ENCODE peak calls at places on chromosomes 16 and 17, in seven cellular contexts. One of them, this sample, is unnamed.

GRCh38 chr17:2068589-2069051 is 13.7 kb downstream of the HIC1 start:
- DNase-seq in non-pigmented ciliary epithelial cell: no peak
- DNase-seq in CD8-positive, alpha-beta memory T cell: no peak
- DNase-seq in NCI-H774: no peak
- DNase-seq in activated T-cell treated with anti-CD3 and anti-CD28 coated beads for 1 hour: no peak
- DNase-seq in stimulated activated CD4-positive, alpha-beta T cell treated with anti-CD3 and anti-CD28 coated beads, Interleukin-15, amount 100 ng/mL, for 48 hours: no peak
- DNase-seq in NCI-H1417 treated with DMSO at 0.1 percent for 48 hours: no peak
- DNase-seq in this sample: peak; percentile 34

GRCh38 chr17:80367510-80367909 is 47.5 kb upstream of the ENDOV start:
- DNase-seq in NCI-H1417 treated with DMSO at 0.1 percent for 48 hours: no peak
- DNase-seq in CD8-positive, alpha-beta memory T cell: no peak
- DNase-seq in non-pigmented ciliary epithelial cell: no peak
- DNase-seq in NCI-H774: no peak
- DNase-seq in stimulated activated CD4-positive, alpha-beta T cell treated with anti-CD3 and anti-CD28 coated beads, Interleukin-15, amount 100 ng/mL, for 48 hours: no peak
- DNase-seq in activated T-cell treated with anti-CD3 and anti-CD28 coated beads for 1 hour: no peak
- DNase-seq in this sample: no peak

GRCh38 chr16:16991711-16992110 is 479.0 kb downstream of the XYLT1 start:
- DNase-seq in NCI-H774: no peak
- DNase-seq in non-pigmented ciliary epithelial cell: no peak
- DNase-seq in stimulated activated CD4-positive, alpha-beta T cell treated with anti-CD3 and anti-CD28 coated beads, Interleukin-15, amount 100 ng/mL, for 48 hours: no peak
- DNase-seq in NCI-H1417 treated with DMSO at 0.1 percent for 48 hours: no peak
- DNase-seq in activated T-cell treated with anti-CD3 and anti-CD28 coated beads for 1 hour: no peak
- DNase-seq in CD8-positive, alpha-beta memory T cell: no peak
- DNase-seq in this sample: no peak

GRCh38 chr17:68197997-68198930 is 49.6 kb upstream of the AMZ2 start:
- DNase-seq in NCI-H774: no peak
- DNase-seq in CD8-positive, alpha-beta memory T cell: no peak
- DNase-seq in activated T-cell treated with anti-CD3 and anti-CD28 coated beads for 1 hour: no peak
- DNase-seq in stimulated activated CD4-positive, alpha-beta T cell treated with anti-CD3 and anti-CD28 coated beads, Interleukin-15, amount 100 ng/mL, for 48 hours: no peak
- DNase-seq in NCI-H1417 treated with DMSO at 0.1 percent for 48 hours: no peak
- DNase-seq in non-pigmented ciliary epithelial cell: no peak
- DNase-seq in this sample: no peak

GRCh38 chr17:63928966-63929695 is 3.0 kb downstream of the CD79B start:
- DNase-seq in stimulated activated CD4-positive, alpha-beta T cell treated with anti-CD3 and anti-CD28 coated beads, Interleukin-15, amount 100 ng/mL, for 48 hours: no peak
- DNase-seq in activated T-cell treated with anti-CD3 and anti-CD28 coated beads for 1 hour: no peak
- DNase-seq in non-pigmented ciliary epithelial cell: no peak
- DNase-seq in NCI-H1417 treated with DMSO at 0.1 percent for 48 hours: no peak
- DNase-seq in NCI-H774: no peak
- DNase-seq in CD8-positive, alpha-beta memory T cell: no peak
- DNase-seq in this sample: no peak

GRCh38 chr17:49508061-49508865 is 13.2 kb downstream of the NGFR start:
- DNase-seq in activated T-cell treated with anti-CD3 and anti-CD28 coated beads for 1 hour: no peak
- DNase-seq in NCI-H774: no peak
- DNase-seq in stimulated activated CD4-positive, alpha-beta T cell treated with anti-CD3 and anti-CD28 coated beads, Interleukin-15, amount 100 ng/mL, for 48 hours: no peak
- DNase-seq in non-pigmented ciliary epithelial cell: no peak
- DNase-seq in CD8-positive, alpha-beta memory T cell: no peak
- DNase-seq in NCI-H1417 treated with DMSO at 0.1 percent for 48 hours: no peak
- DNase-seq in this sample: peak; percentile 64

GRCh38 chr16:46929378-46930332 is 43.8 kb downstream of the DNAJA2 start:
- DNase-seq in NCI-H1417 treated with DMSO at 0.1 percent for 48 hours: no peak
- DNase-seq in CD8-positive, alpha-beta memory T cell: peak; percentile 45
- DNase-seq in activated T-cell treated with anti-CD3 and anti-CD28 coated beads for 1 hour: peak; percentile 50
- DNase-seq in stimulated activated CD4-positive, alpha-beta T cell treated with anti-CD3 and anti-CD28 coated beads, Interleukin-15, amount 100 ng/mL, for 48 hours: peak; percentile 51
- DNase-seq in NCI-H774: peak; percentile 31
- DNase-seq in non-pigmented ciliary epithelial cell: peak; percentile 6
- DNase-seq in this sample: peak; percentile 16

GRCh38 chr17:33049781-33050414 is 58.3 kb downstream of the SPACA3 start:
- DNase-seq in activated T-cell treated with anti-CD3 and anti-CD28 coated beads for 1 hour: peak; percentile 27
- DNase-seq in NCI-H1417 treated with DMSO at 0.1 percent for 48 hours: no peak
- DNase-seq in stimulated activated CD4-positive, alpha-beta T cell treated with anti-CD3 and anti-CD28 coated beads, Interleukin-15, amount 100 ng/mL, for 48 hours: peak; percentile 21
- DNase-seq in CD8-positive, alpha-beta memory T cell: peak; percentile 23
- DNase-seq in NCI-H774: no peak
- DNase-seq in non-pigmented ciliary epithelial cell: peak; percentile 3
- DNase-seq in this sample: peak; percentile 6

GRCh38 chr17:42647778-42648177 is 11.3 kb upstream of the TUBG2 start:
- DNase-seq in non-pigmented ciliary epithelial cell: no peak
- DNase-seq in NCI-H1417 treated with DMSO at 0.1 percent for 48 hours: no peak
- DNase-seq in NCI-H774: no peak
- DNase-seq in stimulated activated CD4-positive, alpha-beta T cell treated with anti-CD3 and anti-CD28 coated beads, Interleukin-15, amount 100 ng/mL, for 48 hours: no peak
- DNase-seq in CD8-positive, alpha-beta memory T cell: no peak
- DNase-seq in activated T-cell treated with anti-CD3 and anti-CD28 coated beads for 1 hour: no peak
- DNase-seq in this sample: no peak

GRCh38 chr17:57868007-57868774 is 18.3 kb upstream of the MRPS23 start:
- DNase-seq in NCI-H774: no peak
- DNase-seq in non-pigmented ciliary epithelial cell: no peak
- DNase-seq in NCI-H1417 treated with DMSO at 0.1 percent for 48 hours: no peak
- DNase-seq in stimulated activated CD4-positive, alpha-beta T cell treated with anti-CD3 and anti-CD28 coated beads, Interleukin-15, amount 100 ng/mL, for 48 hours: no peak
- DNase-seq in activated T-cell treated with anti-CD3 and anti-CD28 coated beads for 1 hour: no peak
- DNase-seq in CD8-positive, alpha-beta memory T cell: no peak
- DNase-seq in this sample: no peak

GRCh38 chr17:82858376-82859126 is 18.7 kb upstream of the ZNF750 start:
- DNase-seq in activated T-cell treated with anti-CD3 and anti-CD28 coated beads for 1 hour: no peak
- DNase-seq in non-pigmented ciliary epithelial cell: no peak
- DNase-seq in stimulated activated CD4-positive, alpha-beta T cell treated with anti-CD3 and anti-CD28 coated beads, Interleukin-15, amount 100 ng/mL, for 48 hours: no peak
- DNase-seq in NCI-H774: no peak
- DNase-seq in NCI-H1417 treated with DMSO at 0.1 percent for 48 hours: no peak
- DNase-seq in CD8-positive, alpha-beta memory T cell: peak; percentile 31
- DNase-seq in this sample: no peak

GRCh38 chr17:50905460-50905803 is 39.3 kb upstream of the TOB1 start:
- DNase-seq in stimulated activated CD4-positive, alpha-beta T cell treated with anti-CD3 and anti-CD28 coated beads, Interleukin-15, amount 100 ng/mL, for 48 hours: no peak
- DNase-seq in non-pigmented ciliary epithelial cell: no peak
- DNase-seq in CD8-positive, alpha-beta memory T cell: no peak
- DNase-seq in activated T-cell treated with anti-CD3 and anti-CD28 coated beads for 1 hour: no peak
- DNase-seq in NCI-H774: peak; percentile 31
- DNase-seq in NCI-H1417 treated with DMSO at 0.1 percent for 48 hours: peak; percentile 35
- DNase-seq in this sample: peak; percentile 83

GRCh38 chr17:80980397-80981061 is 11.1 kb upstream of the CHMP6 start:
- DNase-seq in stimulated activated CD4-positive, alpha-beta T cell treated with anti-CD3 and anti-CD28 coated beads, Interleukin-15, amount 100 ng/mL, for 48 hours: no peak
- DNase-seq in NCI-H774: no peak
- DNase-seq in NCI-H1417 treated with DMSO at 0.1 percent for 48 hours: no peak
- DNase-seq in activated T-cell treated with anti-CD3 and anti-CD28 coated beads for 1 hour: no peak
- DNase-seq in CD8-positive, alpha-beta memory T cell: no peak
- DNase-seq in non-pigmented ciliary epithelial cell: no peak
- DNase-seq in this sample: no peak

GRCh38 chr16:22635345-22635744 is 124.7 kb downstream of the NPIPB5 start:
- DNase-seq in NCI-H1417 treated with DMSO at 0.1 percent for 48 hours: no peak
- DNase-seq in activated T-cell treated with anti-CD3 and anti-CD28 coated beads for 1 hour: no peak
- DNase-seq in NCI-H774: no peak
- DNase-seq in non-pigmented ciliary epithelial cell: no peak
- DNase-seq in CD8-positive, alpha-beta memory T cell: no peak
- DNase-seq in stimulated activated CD4-positive, alpha-beta T cell treated with anti-CD3 and anti-CD28 coated beads, Interleukin-15, amount 100 ng/mL, for 48 hours: no peak
- DNase-seq in this sample: no peak

GRCh38 chr16:52603015-52603414 is 56.1 kb upstream of the TOX3 start:
- DNase-seq in NCI-H1417 treated with DMSO at 0.1 percent for 48 hours: no peak
- DNase-seq in stimulated activated CD4-positive, alpha-beta T cell treated with anti-CD3 and anti-CD28 coated beads, Interleukin-15, amount 100 ng/mL, for 48 hours: no peak
- DNase-seq in CD8-positive, alpha-beta memory T cell: no peak
- DNase-seq in NCI-H774: no peak
- DNase-seq in activated T-cell treated with anti-CD3 and anti-CD28 coated beads for 1 hour: no peak
- DNase-seq in non-pigmented ciliary epithelial cell: no peak
- DNase-seq in this sample: no peak

GRCh38 chr17:43312011-43312410 is 78.2 kb upstream of the RNU2-1 start:
- DNase-seq in NCI-H1417 treated with DMSO at 0.1 percent for 48 hours: no peak
- DNase-seq in CD8-positive, alpha-beta memory T cell: no peak
- DNase-seq in activated T-cell treated with anti-CD3 and anti-CD28 coated beads for 1 hour: no peak
- DNase-seq in NCI-H774: no peak
- DNase-seq in non-pigmented ciliary epithelial cell: no peak
- DNase-seq in stimulated activated CD4-positive, alpha-beta T cell treated with anti-CD3 and anti-CD28 coated beads, Interleukin-15, amount 100 ng/mL, for 48 hours: no peak
- DNase-seq in this sample: no peak

GRCh38 chr17:80990921-80991644 is 558 bp upstream of the CHMP6 start:
- DNase-seq in NCI-H774: no peak
- DNase-seq in activated T-cell treated with anti-CD3 and anti-CD28 coated beads for 1 hour: no peak
- DNase-seq in non-pigmented ciliary epithelial cell: no peak
- DNase-seq in stimulated activated CD4-positive, alpha-beta T cell treated with anti-CD3 and anti-CD28 coated beads, Interleukin-15, amount 100 ng/mL, for 48 hours: no peak
- DNase-seq in NCI-H1417 treated with DMSO at 0.1 percent for 48 hours: no peak
- DNase-seq in CD8-positive, alpha-beta memory T cell: no peak
- DNase-seq in this sample: no peak

GRCh38 chr17:16975266-16975651 is 3.3 kb upstream of the TNFRSF13B start:
- DNase-seq in activated T-cell treated with anti-CD3 and anti-CD28 coated beads for 1 hour: no peak
- DNase-seq in CD8-positive, alpha-beta memory T cell: no peak
- DNase-seq in NCI-H774: no peak
- DNase-seq in non-pigmented ciliary epithelial cell: no peak
- DNase-seq in NCI-H1417 treated with DMSO at 0.1 percent for 48 hours: no peak
- DNase-seq in stimulated activated CD4-positive, alpha-beta T cell treated with anti-CD3 and anti-CD28 coated beads, Interleukin-15, amount 100 ng/mL, for 48 hours: no peak
- DNase-seq in this sample: no peak

GRCh38 chr16:8963010-8963824 is 489 bp downstream of the USP7 start:
- DNase-seq in NCI-H1417 treated with DMSO at 0.1 percent for 48 hours: no peak
- DNase-seq in CD8-positive, alpha-beta memory T cell: no peak
- DNase-seq in non-pigmented ciliary epithelial cell: no peak
- DNase-seq in NCI-H774: peak; percentile 2
- DNase-seq in stimulated activated CD4-positive, alpha-beta T cell treated with anti-CD3 and anti-CD28 coated beads, Interleukin-15, amount 100 ng/mL, for 48 hours: no peak
- DNase-seq in activated T-cell treated with anti-CD3 and anti-CD28 coated beads for 1 hour: no peak
- DNase-seq in this sample: peak; percentile 47

GRCh38 chr17:3755335-3756030 is 31.8 kb downstream of the HASPIN start:
- DNase-seq in CD8-positive, alpha-beta memory T cell: no peak
- DNase-seq in activated T-cell treated with anti-CD3 and anti-CD28 coated beads for 1 hour: no peak
- DNase-seq in stimulated activated CD4-positive, alpha-beta T cell treated with anti-CD3 and anti-CD28 coated beads, Interleukin-15, amount 100 ng/mL, for 48 hours: no peak
- DNase-seq in NCI-H774: no peak
- DNase-seq in NCI-H1417 treated with DMSO at 0.1 percent for 48 hours: no peak
- DNase-seq in non-pigmented ciliary epithelial cell: no peak
- DNase-seq in this sample: peak; percentile 40

GRCh38 chr17:77774182-77774581 is 184.3 kb upstream of the TNRC6C start:
- DNase-seq in NCI-H774: no peak
- DNase-seq in stimulated activated CD4-positive, alpha-beta T cell treated with anti-CD3 and anti-CD28 coated beads, Interleukin-15, amount 100 ng/mL, for 48 hours: no peak
- DNase-seq in CD8-positive, alpha-beta memory T cell: no peak
- DNase-seq in NCI-H1417 treated with DMSO at 0.1 percent for 48 hours: no peak
- DNase-seq in non-pigmented ciliary epithelial cell: no peak
- DNase-seq in activated T-cell treated with anti-CD3 and anti-CD28 coated beads for 1 hour: no peak
- DNase-seq in this sample: no peak

GRCh38 chr16:3152273-3153076 is 17.6 kb downstream of the ZNF213 start:
- DNase-seq in CD8-positive, alpha-beta memory T cell: peak; percentile 47
- DNase-seq in NCI-H1417 treated with DMSO at 0.1 percent for 48 hours: peak; percentile 60
- DNase-seq in stimulated activated CD4-positive, alpha-beta T cell treated with anti-CD3 and anti-CD28 coated beads, Interleukin-15, amount 100 ng/mL, for 48 hours: peak; percentile 84
- DNase-seq in activated T-cell treated with anti-CD3 and anti-CD28 coated beads for 1 hour: peak; percentile 51
- DNase-seq in NCI-H774: peak; percentile 86
- DNase-seq in non-pigmented ciliary epithelial cell: no peak
- DNase-seq in this sample: peak; percentile 96

GRCh38 chr16:9033125-9033830 is 58.2 kb upstream of the HAPSTR1 start:
- DNase-seq in CD8-positive, alpha-beta memory T cell: no peak
- DNase-seq in stimulated activated CD4-positive, alpha-beta T cell treated with anti-CD3 and anti-CD28 coated beads, Interleukin-15, amount 100 ng/mL, for 48 hours: no peak
- DNase-seq in NCI-H1417 treated with DMSO at 0.1 percent for 48 hours: no peak
- DNase-seq in NCI-H774: no peak
- DNase-seq in activated T-cell treated with anti-CD3 and anti-CD28 coated beads for 1 hour: no peak
- DNase-seq in non-pigmented ciliary epithelial cell: no peak
- DNase-seq in this sample: peak; percentile 57

GRCh38 chr17:78789663-78790181 is 7.6 kb upstream of the CYTH1 start:
- DNase-seq in NCI-H1417 treated with DMSO at 0.1 percent for 48 hours: no peak
- DNase-seq in NCI-H774: peak; percentile 80
- DNase-seq in CD8-positive, alpha-beta memory T cell: no peak
- DNase-seq in activated T-cell treated with anti-CD3 and anti-CD28 coated beads for 1 hour: peak; percentile 58
- DNase-seq in stimulated activated CD4-positive, alpha-beta T cell treated with anti-CD3 and anti-CD28 coated beads, Interleukin-15, amount 100 ng/mL, for 48 hours: no peak
- DNase-seq in non-pigmented ciliary epithelial cell: peak; percentile 27
- DNase-seq in this sample: no peak

GRCh38 chr16:12295395-12295794 is 318.9 kb downstream of the SNX29 start:
- DNase-seq in CD8-positive, alpha-beta memory T cell: no peak
- DNase-seq in activated T-cell treated with anti-CD3 and anti-CD28 coated beads for 1 hour: no peak
- DNase-seq in NCI-H1417 treated with DMSO at 0.1 percent for 48 hours: no peak
- DNase-seq in stimulated activated CD4-positive, alpha-beta T cell treated with anti-CD3 and anti-CD28 coated beads, Interleukin-15, amount 100 ng/mL, for 48 hours: no peak
- DNase-seq in NCI-H774: no peak
- DNase-seq in non-pigmented ciliary epithelial cell: no peak
- DNase-seq in this sample: no peak

GRCh38 chr17:61354895-61355294 is 44.7 kb upstream of the TBX2 start:
- DNase-seq in NCI-H1417 treated with DMSO at 0.1 percent for 48 hours: no peak
- DNase-seq in NCI-H774: no peak
- DNase-seq in CD8-positive, alpha-beta memory T cell: no peak
- DNase-seq in non-pigmented ciliary epithelial cell: no peak
- DNase-seq in stimulated activated CD4-positive, alpha-beta T cell treated with anti-CD3 and anti-CD28 coated beads, Interleukin-15, amount 100 ng/mL, for 48 hours: no peak
- DNase-seq in activated T-cell treated with anti-CD3 and anti-CD28 coated beads for 1 hour: no peak
- DNase-seq in this sample: no peak

GRCh38 chr16:27718767-27719445 is 169.0 kb downstream of the KATNIP start:
- DNase-seq in CD8-positive, alpha-beta memory T cell: no peak
- DNase-seq in stimulated activated CD4-positive, alpha-beta T cell treated with anti-CD3 and anti-CD28 coated beads, Interleukin-15, amount 100 ng/mL, for 48 hours: no peak
- DNase-seq in non-pigmented ciliary epithelial cell: no peak
- DNase-seq in NCI-H1417 treated with DMSO at 0.1 percent for 48 hours: no peak
- DNase-seq in NCI-H774: no peak
- DNase-seq in activated T-cell treated with anti-CD3 and anti-CD28 coated beads for 1 hour: no peak
- DNase-seq in this sample: no peak

GRCh38 chr16:1108299-1109252 is 12.5 kb upstream of the C1QTNF8 start:
- DNase-seq in activated T-cell treated with anti-CD3 and anti-CD28 coated beads for 1 hour: no peak
- DNase-seq in stimulated activated CD4-positive, alpha-beta T cell treated with anti-CD3 and anti-CD28 coated beads, Interleukin-15, amount 100 ng/mL, for 48 hours: no peak
- DNase-seq in non-pigmented ciliary epithelial cell: no peak
- DNase-seq in NCI-H1417 treated with DMSO at 0.1 percent for 48 hours: no peak
- DNase-seq in CD8-positive, alpha-beta memory T cell: no peak
- DNase-seq in NCI-H774: no peak
- DNase-seq in this sample: peak; percentile 19

GRCh38 chr17:19338031-19338990 is 24.2 kb downstream of the B9D1 start:
- DNase-seq in CD8-positive, alpha-beta memory T cell: peak; percentile 45
- DNase-seq in non-pigmented ciliary epithelial cell: no peak
- DNase-seq in stimulated activated CD4-positive, alpha-beta T cell treated with anti-CD3 and anti-CD28 coated beads, Interleukin-15, amount 100 ng/mL, for 48 hours: peak; percentile 51
- DNase-seq in NCI-H1417 treated with DMSO at 0.1 percent for 48 hours: no peak
- DNase-seq in activated T-cell treated with anti-CD3 and anti-CD28 coated beads for 1 hour: peak; percentile 53
- DNase-seq in NCI-H774: no peak
- DNase-seq in this sample: peak; percentile 29

GRCh38 chr17:82583720-82584234 is 64.2 kb downstream of the FOXK2 start:
- DNase-seq in CD8-positive, alpha-beta memory T cell: no peak
- DNase-seq in stimulated activated CD4-positive, alpha-beta T cell treated with anti-CD3 and anti-CD28 coated beads, Interleukin-15, amount 100 ng/mL, for 48 hours: peak; percentile 56
- DNase-seq in non-pigmented ciliary epithelial cell: no peak
- DNase-seq in activated T-cell treated with anti-CD3 and anti-CD28 coated beads for 1 hour: no peak
- DNase-seq in NCI-H774: no peak
- DNase-seq in NCI-H1417 treated with DMSO at 0.1 percent for 48 hours: no peak
- DNase-seq in this sample: no peak

GRCh38 chr17:2703181-2703580 is 8.4 kb downstream of the CLUH start:
- DNase-seq in stimulated activated CD4-positive, alpha-beta T cell treated with anti-CD3 and anti-CD28 coated beads, Interleukin-15, amount 100 ng/mL, for 48 hours: no peak
- DNase-seq in CD8-positive, alpha-beta memory T cell: no peak
- DNase-seq in activated T-cell treated with anti-CD3 and anti-CD28 coated beads for 1 hour: no peak
- DNase-seq in non-pigmented ciliary epithelial cell: no peak
- DNase-seq in NCI-H774: no peak
- DNase-seq in NCI-H1417 treated with DMSO at 0.1 percent for 48 hours: no peak
- DNase-seq in this sample: no peak

GRCh38 chr16:12907670-12908233 is 6.4 kb downstream of the SHISA9 start:
- DNase-seq in NCI-H1417 treated with DMSO at 0.1 percent for 48 hours: no peak
- DNase-seq in stimulated activated CD4-positive, alpha-beta T cell treated with anti-CD3 and anti-CD28 coated beads, Interleukin-15, amount 100 ng/mL, for 48 hours: no peak
- DNase-seq in NCI-H774: no peak
- DNase-seq in CD8-positive, alpha-beta memory T cell: no peak
- DNase-seq in non-pigmented ciliary epithelial cell: no peak
- DNase-seq in activated T-cell treated with anti-CD3 and anti-CD28 coated beads for 1 hour: no peak
- DNase-seq in this sample: peak; percentile 36

GRCh38 chr16:63530208-63530607 is 1494.0 kb upstream of the CDH8 start:
- DNase-seq in stimulated activated CD4-positive, alpha-beta T cell treated with anti-CD3 and anti-CD28 coated beads, Interleukin-15, amount 100 ng/mL, for 48 hours: no peak
- DNase-seq in NCI-H1417 treated with DMSO at 0.1 percent for 48 hours: no peak
- DNase-seq in NCI-H774: no peak
- DNase-seq in CD8-positive, alpha-beta memory T cell: no peak
- DNase-seq in non-pigmented ciliary epithelial cell: no peak
- DNase-seq in activated T-cell treated with anti-CD3 and anti-CD28 coated beads for 1 hour: no peak
- DNase-seq in this sample: no peak

GRCh38 chr17:79532107-79532790 is 78.6 kb downstream of the RBFOX3 start:
- DNase-seq in NCI-H1417 treated with DMSO at 0.1 percent for 48 hours: no peak
- DNase-seq in CD8-positive, alpha-beta memory T cell: no peak
- DNase-seq in activated T-cell treated with anti-CD3 and anti-CD28 coated beads for 1 hour: no peak
- DNase-seq in NCI-H774: no peak
- DNase-seq in non-pigmented ciliary epithelial cell: no peak
- DNase-seq in stimulated activated CD4-positive, alpha-beta T cell treated with anti-CD3 and anti-CD28 coated beads, Interleukin-15, amount 100 ng/mL, for 48 hours: no peak
- DNase-seq in this sample: no peak

GRCh38 chr16:27759301-27759871 is 209.4 kb downstream of the KATNIP start:
- DNase-seq in stimulated activated CD4-positive, alpha-beta T cell treated with anti-CD3 and anti-CD28 coated beads, Interleukin-15, amount 100 ng/mL, for 48 hours: no peak
- DNase-seq in CD8-positive, alpha-beta memory T cell: no peak
- DNase-seq in non-pigmented ciliary epithelial cell: peak; percentile 65
- DNase-seq in NCI-H774: no peak
- DNase-seq in activated T-cell treated with anti-CD3 and anti-CD28 coated beads for 1 hour: no peak
- DNase-seq in NCI-H1417 treated with DMSO at 0.1 percent for 48 hours: no peak
- DNase-seq in this sample: no peak

GRCh38 chr16:50297301-50298074 is 31.1 kb downstream of the ADCY7 start:
- DNase-seq in activated T-cell treated with anti-CD3 and anti-CD28 coated beads for 1 hour: no peak
- DNase-seq in non-pigmented ciliary epithelial cell: no peak
- DNase-seq in stimulated activated CD4-positive, alpha-beta T cell treated with anti-CD3 and anti-CD28 coated beads, Interleukin-15, amount 100 ng/mL, for 48 hours: no peak
- DNase-seq in NCI-H774: no peak
- DNase-seq in CD8-positive, alpha-beta memory T cell: no peak
- DNase-seq in NCI-H1417 treated with DMSO at 0.1 percent for 48 hours: no peak
- DNase-seq in this sample: peak; percentile 57

GRCh38 chr17:67035131-67036083 is 8.9 kb upstream of the CACNG1 start:
- DNase-seq in NCI-H774: no peak
- DNase-seq in CD8-positive, alpha-beta memory T cell: no peak
- DNase-seq in stimulated activated CD4-positive, alpha-beta T cell treated with anti-CD3 and anti-CD28 coated beads, Interleukin-15, amount 100 ng/mL, for 48 hours: no peak
- DNase-seq in NCI-H1417 treated with DMSO at 0.1 percent for 48 hours: no peak
- DNase-seq in non-pigmented ciliary epithelial cell: no peak
- DNase-seq in activated T-cell treated with anti-CD3 and anti-CD28 coated beads for 1 hour: no peak
- DNase-seq in this sample: no peak

GRCh38 chr16:12341423-12341822 is 364.9 kb downstream of the SNX29 start:
- DNase-seq in stimulated activated CD4-positive, alpha-beta T cell treated with anti-CD3 and anti-CD28 coated beads, Interleukin-15, amount 100 ng/mL, for 48 hours: no peak
- DNase-seq in NCI-H774: no peak
- DNase-seq in activated T-cell treated with anti-CD3 and anti-CD28 coated beads for 1 hour: no peak
- DNase-seq in CD8-positive, alpha-beta memory T cell: no peak
- DNase-seq in non-pigmented ciliary epithelial cell: peak; percentile 8
- DNase-seq in NCI-H1417 treated with DMSO at 0.1 percent for 48 hours: no peak
- DNase-seq in this sample: peak; percentile 19

This sample was measured in NCI-H146.